ENCODE peak calls at places on chromosomes 7 and 10, in six cellular contexts. One of them, this sample, is unnamed.

GRCh38 chr7:91876391-91877133 is 3.9 kb downstream of the MTERF1 start:
- DNase-seq in hepatocyte: no peak
- DNase-seq in AG10803: peak; percentile 27
- DNase-seq in iris pigment epithelial cell: no peak
- DNase-seq in ELR: peak; percentile 8
- DNase-seq in activated CD4-positive, alpha-beta T cell treated with anti-CD3 and anti-CD28 coated beads for 36 hours: no peak
- DNase-seq in this sample: no peak

GRCh38 chr7:120862987-120863386 is 5.0 kb upstream of the TSPAN12 start:
- DNase-seq in AG10803: no peak
- DNase-seq in iris pigment epithelial cell: peak; percentile 12
- DNase-seq in hepatocyte: no peak
- DNase-seq in activated CD4-positive, alpha-beta T cell treated with anti-CD3 and anti-CD28 coated beads for 36 hours: no peak
- DNase-seq in ELR: peak; percentile 11
- DNase-seq in this sample: no peak

GRCh38 chr7:91372323-91372722 is 108.1 kb downstream of the FZD1 start:
- DNase-seq in AG10803: no peak
- DNase-seq in hepatocyte: no peak
- DNase-seq in iris pigment epithelial cell: no peak
- DNase-seq in activated CD4-positive, alpha-beta T cell treated with anti-CD3 and anti-CD28 coated beads for 36 hours: no peak
- DNase-seq in ELR: no peak
- DNase-seq in this sample: no peak

GRCh38 chr7:133051066-133051465 is 30.8 kb downstream of the CHCHD3 start:
- DNase-seq in hepatocyte: peak; percentile 38
- DNase-seq in activated CD4-positive, alpha-beta T cell treated with anti-CD3 and anti-CD28 coated beads for 36 hours: no peak
- DNase-seq in iris pigment epithelial cell: peak; percentile 38
- DNase-seq in ELR: peak; percentile 21
- DNase-seq in AG10803: peak; percentile 24
- DNase-seq in this sample: peak; percentile 22

GRCh38 chr10:116104210-116104932 is 168.6 kb downstream of the GFRA1 start:
- DNase-seq in AG10803: peak; percentile 18
- DNase-seq in iris pigment epithelial cell: no peak
- DNase-seq in hepatocyte: no peak
- DNase-seq in ELR: no peak
- DNase-seq in activated CD4-positive, alpha-beta T cell treated with anti-CD3 and anti-CD28 coated beads for 36 hours: no peak
- DNase-seq in this sample: no peak

GRCh38 chr7:150507947-150508602 is 6.6 kb upstream of the GIMAP7 start:
- DNase-seq in hepatocyte: no peak
- DNase-seq in activated CD4-positive, alpha-beta T cell treated with anti-CD3 and anti-CD28 coated beads for 36 hours: no peak
- DNase-seq in ELR: no peak
- DNase-seq in AG10803: no peak
- DNase-seq in iris pigment epithelial cell: no peak
- DNase-seq in this sample: no peak

GRCh38 chr10:114869500-114869899 is 47.9 kb downstream of the FHIP2A start:
- DNase-seq in iris pigment epithelial cell: peak; percentile 92
- DNase-seq in AG10803: peak; percentile 79
- DNase-seq in activated CD4-positive, alpha-beta T cell treated with anti-CD3 and anti-CD28 coated beads for 36 hours: no peak
- DNase-seq in hepatocyte: no peak
- DNase-seq in ELR: peak; percentile 82
- DNase-seq in this sample: peak; percentile 26

GRCh38 chr7:27611043-27611442 is 51.6 kb downstream of the HIBADH start:
- DNase-seq in hepatocyte: no peak
- DNase-seq in activated CD4-positive, alpha-beta T cell treated with anti-CD3 and anti-CD28 coated beads for 36 hours: no peak
- DNase-seq in iris pigment epithelial cell: peak; percentile 45
- DNase-seq in ELR: peak; percentile 71
- DNase-seq in AG10803: peak; percentile 59
- DNase-seq in this sample: no peak

GRCh38 chr10:24545585-24545984 is 178.1 kb downstream of the ARHGAP21 start:
- DNase-seq in AG10803: no peak
- DNase-seq in activated CD4-positive, alpha-beta T cell treated with anti-CD3 and anti-CD28 coated beads for 36 hours: no peak
- DNase-seq in hepatocyte: no peak
- DNase-seq in iris pigment epithelial cell: no peak
- DNase-seq in ELR: no peak
- DNase-seq in this sample: no peak

GRCh38 chr7:66352071-66352470 is 146.9 kb downstream of the TPST1 start:
- DNase-seq in AG10803: no peak
- DNase-seq in ELR: peak; percentile 43
- DNase-seq in activated CD4-positive, alpha-beta T cell treated with anti-CD3 and anti-CD28 coated beads for 36 hours: no peak
- DNase-seq in hepatocyte: peak; percentile 25
- DNase-seq in iris pigment epithelial cell: peak; percentile 61
- DNase-seq in this sample: no peak

GRCh38 chr10:125370578-125370977 is 210.2 kb upstream of the CTBP2 start:
- DNase-seq in ELR: no peak
- DNase-seq in hepatocyte: peak; percentile 65
- DNase-seq in activated CD4-positive, alpha-beta T cell treated with anti-CD3 and anti-CD28 coated beads for 36 hours: peak; percentile 7
- DNase-seq in AG10803: no peak
- DNase-seq in iris pigment epithelial cell: no peak
- DNase-seq in this sample: no peak

GRCh38 chr7:131105294-131105802 is 222.3 kb upstream of the MKLN1 start:
- DNase-seq in iris pigment epithelial cell: peak; percentile 37
- DNase-seq in activated CD4-positive, alpha-beta T cell treated with anti-CD3 and anti-CD28 coated beads for 36 hours: no peak
- DNase-seq in hepatocyte: no peak
- DNase-seq in ELR: peak; percentile 35
- DNase-seq in AG10803: peak; percentile 31
- DNase-seq in this sample: peak; percentile 3

GRCh38 chr7:80047856-80048459 is 86.7 kb upstream of the GNAI1 start:
- DNase-seq in ELR: peak; percentile 57
- DNase-seq in iris pigment epithelial cell: peak; percentile 11
- DNase-seq in AG10803: peak; percentile 8
- DNase-seq in activated CD4-positive, alpha-beta T cell treated with anti-CD3 and anti-CD28 coated beads for 36 hours: no peak
- DNase-seq in hepatocyte: no peak
- DNase-seq in this sample: no peak

GRCh38 chr10:86798636-86799035 is 42.2 kb downstream of the BMPR1A start:
- DNase-seq in activated CD4-positive, alpha-beta T cell treated with anti-CD3 and anti-CD28 coated beads for 36 hours: no peak
- DNase-seq in iris pigment epithelial cell: peak; percentile 59
- DNase-seq in ELR: peak; percentile 10
- DNase-seq in hepatocyte: no peak
- DNase-seq in AG10803: peak; percentile 56
- DNase-seq in this sample: no peak

GRCh38 chr7:118104812-118105441 is 79.0 kb upstream of the LSM8 start:
- DNase-seq in hepatocyte: peak; percentile 19
- DNase-seq in ELR: peak; percentile 24
- DNase-seq in activated CD4-positive, alpha-beta T cell treated with anti-CD3 and anti-CD28 coated beads for 36 hours: no peak
- DNase-seq in iris pigment epithelial cell: peak; percentile 40
- DNase-seq in AG10803: peak; percentile 4
- DNase-seq in this sample: peak; percentile 18

GRCh38 chr10:53601260-53601875 is 828.8 kb upstream of the MBL2 start:
- DNase-seq in ELR: peak; percentile 52
- DNase-seq in iris pigment epithelial cell: peak; percentile 44
- DNase-seq in activated CD4-positive, alpha-beta T cell treated with anti-CD3 and anti-CD28 coated beads for 36 hours: no peak
- DNase-seq in hepatocyte: peak; percentile 75
- DNase-seq in AG10803: peak; percentile 27
- DNase-seq in this sample: no peak

GRCh38 chr10:4939224-4940072 is 23.8 kb upstream of the AKR1C1 start:
- DNase-seq in activated CD4-positive, alpha-beta T cell treated with anti-CD3 and anti-CD28 coated beads for 36 hours: no peak
- DNase-seq in iris pigment epithelial cell: peak; percentile 5
- DNase-seq in hepatocyte: no peak
- DNase-seq in ELR: peak; percentile 46
- DNase-seq in AG10803: no peak
- DNase-seq in this sample: no peak

GRCh38 chr10:50063100-50063499 is 4.7 kb upstream of the WASHC2A start:
- DNase-seq in activated CD4-positive, alpha-beta T cell treated with anti-CD3 and anti-CD28 coated beads for 36 hours: peak; percentile 20
- DNase-seq in ELR: no peak
- DNase-seq in hepatocyte: no peak
- DNase-seq in AG10803: no peak
- DNase-seq in iris pigment epithelial cell: no peak
- DNase-seq in this sample: no peak

GRCh38 chr7:106217089-106217542 is 67.7 kb downstream of the NAMPT start:
- DNase-seq in activated CD4-positive, alpha-beta T cell treated with anti-CD3 and anti-CD28 coated beads for 36 hours: no peak
- DNase-seq in hepatocyte: peak; percentile 66
- DNase-seq in ELR: peak; percentile 78
- DNase-seq in iris pigment epithelial cell: peak; percentile 63
- DNase-seq in AG10803: peak; percentile 23
- DNase-seq in this sample: peak; percentile 48

GRCh38 chr10:18759575-18759974 is 100.3 kb downstream of the ARL5B start:
- DNase-seq in hepatocyte: no peak
- DNase-seq in AG10803: no peak
- DNase-seq in iris pigment epithelial cell: no peak
- DNase-seq in activated CD4-positive, alpha-beta T cell treated with anti-CD3 and anti-CD28 coated beads for 36 hours: no peak
- DNase-seq in ELR: no peak
- DNase-seq in this sample: no peak

GRCh38 chr7:18771834-18772566 is 276.5 kb downstream of the HDAC9 start:
- DNase-seq in activated CD4-positive, alpha-beta T cell treated with anti-CD3 and anti-CD28 coated beads for 36 hours: no peak
- DNase-seq in hepatocyte: no peak
- DNase-seq in iris pigment epithelial cell: no peak
- DNase-seq in ELR: no peak
- DNase-seq in AG10803: peak; percentile 83
- DNase-seq in this sample: no peak

GRCh38 chr7:69691327-69691726 is 93.1 kb downstream of the AUTS2 start:
- DNase-seq in AG10803: no peak
- DNase-seq in activated CD4-positive, alpha-beta T cell treated with anti-CD3 and anti-CD28 coated beads for 36 hours: no peak
- DNase-seq in ELR: no peak
- DNase-seq in hepatocyte: no peak
- DNase-seq in iris pigment epithelial cell: no peak
- DNase-seq in this sample: no peak

GRCh38 chr7:129041142-129041928 is 13.6 kb downstream of the TNPO3 start:
- DNase-seq in ELR: no peak
- DNase-seq in activated CD4-positive, alpha-beta T cell treated with anti-CD3 and anti-CD28 coated beads for 36 hours: peak; percentile 35
- DNase-seq in AG10803: no peak
- DNase-seq in iris pigment epithelial cell: no peak
- DNase-seq in hepatocyte: no peak
- DNase-seq in this sample: no peak

GRCh38 chr10:3222068-3222467 is 49.5 kb upstream of the PITRM1 start:
- DNase-seq in AG10803: peak; percentile 53
- DNase-seq in activated CD4-positive, alpha-beta T cell treated with anti-CD3 and anti-CD28 coated beads for 36 hours: peak; percentile 19
- DNase-seq in iris pigment epithelial cell: peak; percentile 70
- DNase-seq in ELR: peak; percentile 9
- DNase-seq in hepatocyte: no peak
- DNase-seq in this sample: no peak

GRCh38 chr7:91565499-91566331 is 301.5 kb downstream of the FZD1 start:
- DNase-seq in iris pigment epithelial cell: no peak
- DNase-seq in activated CD4-positive, alpha-beta T cell treated with anti-CD3 and anti-CD28 coated beads for 36 hours: no peak
- DNase-seq in ELR: no peak
- DNase-seq in hepatocyte: peak; percentile 17
- DNase-seq in AG10803: peak; percentile 69
- DNase-seq in this sample: no peak

GRCh38 chr7:27917774-27918314 is 177.9 kb downstream of the TAX1BP1 start:
- DNase-seq in ELR: peak; percentile 89
- DNase-seq in hepatocyte: no peak
- DNase-seq in iris pigment epithelial cell: peak; percentile 82
- DNase-seq in activated CD4-positive, alpha-beta T cell treated with anti-CD3 and anti-CD28 coated beads for 36 hours: no peak
- DNase-seq in AG10803: peak; percentile 40
- DNase-seq in this sample: peak; percentile 93

GRCh38 chr10:129048513-129048912 is 418.5 kb upstream of the MGMT start:
- DNase-seq in activated CD4-positive, alpha-beta T cell treated with anti-CD3 and anti-CD28 coated beads for 36 hours: no peak
- DNase-seq in hepatocyte: no peak
- DNase-seq in ELR: no peak
- DNase-seq in AG10803: no peak
- DNase-seq in iris pigment epithelial cell: no peak
- DNase-seq in this sample: no peak

GRCh38 chr7:135964254-135964653 is 12.9 kb downstream of the MTPN start:
- DNase-seq in hepatocyte: no peak
- DNase-seq in iris pigment epithelial cell: peak; percentile 20
- DNase-seq in ELR: no peak
- DNase-seq in AG10803: peak; percentile 51
- DNase-seq in activated CD4-positive, alpha-beta T cell treated with anti-CD3 and anti-CD28 coated beads for 36 hours: no peak
- DNase-seq in this sample: peak; percentile 7

GRCh38 chr7:148303295-148304013 is 287.1 kb upstream of the C7orf33 start:
- DNase-seq in AG10803: peak; percentile 78
- DNase-seq in iris pigment epithelial cell: peak; percentile 30
- DNase-seq in hepatocyte: peak; percentile 80
- DNase-seq in activated CD4-positive, alpha-beta T cell treated with anti-CD3 and anti-CD28 coated beads for 36 hours: no peak
- DNase-seq in ELR: peak; percentile 40
- DNase-seq in this sample: no peak

GRCh38 chr7:126716321-126716720 is 536.4 kb downstream of the GRM8 start:
- DNase-seq in ELR: peak; percentile 68
- DNase-seq in hepatocyte: no peak
- DNase-seq in AG10803: no peak
- DNase-seq in activated CD4-positive, alpha-beta T cell treated with anti-CD3 and anti-CD28 coated beads for 36 hours: no peak
- DNase-seq in iris pigment epithelial cell: no peak
- DNase-seq in this sample: no peak

GRCh38 chr10:122307669-122308486 is 36.8 kb downstream of the BTBD16 start:
- DNase-seq in activated CD4-positive, alpha-beta T cell treated with anti-CD3 and anti-CD28 coated beads for 36 hours: no peak
- DNase-seq in iris pigment epithelial cell: peak; percentile 94
- DNase-seq in AG10803: peak; percentile 94
- DNase-seq in ELR: peak; percentile 87
- DNase-seq in hepatocyte: peak; percentile 90
- DNase-seq in this sample: peak; percentile 89

GRCh38 chr7:47747160-47747559 is 165.2 kb upstream of the TNS3 start:
- DNase-seq in iris pigment epithelial cell: no peak
- DNase-seq in ELR: no peak
- DNase-seq in hepatocyte: no peak
- DNase-seq in activated CD4-positive, alpha-beta T cell treated with anti-CD3 and anti-CD28 coated beads for 36 hours: no peak
- DNase-seq in AG10803: no peak
- DNase-seq in this sample: no peak

GRCh38 chr10:90321132-90321816 is 536.6 kb downstream of the HTR7 start:
- DNase-seq in hepatocyte: no peak
- DNase-seq in iris pigment epithelial cell: peak; percentile 91
- DNase-seq in activated CD4-positive, alpha-beta T cell treated with anti-CD3 and anti-CD28 coated beads for 36 hours: no peak
- DNase-seq in ELR: no peak
- DNase-seq in AG10803: no peak
- DNase-seq in this sample: peak; percentile 42

GRCh38 chr7:124462249-124462648 is 303.3 kb downstream of the GPR37 start:
- DNase-seq in activated CD4-positive, alpha-beta T cell treated with anti-CD3 and anti-CD28 coated beads for 36 hours: no peak
- DNase-seq in iris pigment epithelial cell: peak; percentile 60
- DNase-seq in ELR: peak; percentile 75
- DNase-seq in AG10803: peak; percentile 87
- DNase-seq in hepatocyte: no peak
- DNase-seq in this sample: peak; percentile 16